ENCODE peak calls at places on chromosomes 7 and 10, in nine cellular contexts. S is cardiac muscle cell, I is stomach, P is colonic mucosa, R is spleen, H is IMR-90, O is lower lobe of right lung, N is fibroblast of lung, Z is endothelial cell of umbilical vein. A is an unnamed sample.

GRCh38 chr7:144736880-144737493 is 98.9 kb downstream of the TPK1 start:
- DNase-seq in S (no peak), I (no peak), P (no peak), R (no peak), H (no peak), O (no peak), N (no peak), Z (no peak), A (no peak)

GRCh38 chr7:121328508-121329459 is at the start of gene WNT16:
- DNase-seq in S (peak), I (no peak), P (no peak), R (peak), H (no peak), O (peak), N (no peak), Z (no peak), A (no peak)

GRCh38 chr7:138400400-138400886 is 59.6 kb upstream of the TRIM24 start:
- DNase-seq in S (no peak), I (no peak), P (no peak), R (no peak), H (no peak), O (no peak), N (no peak), Z (peak), A (no peak)

GRCh38 chr7:104643587-104644217 is 315.3 kb downstream of the LHFPL3 start:
- DNase-seq in S (peak), I (no peak), P (no peak), R (no peak), H (no peak), O (no peak), N (peak), Z (peak), A (no peak)

GRCh38 chr10:126336786-126337185 is 51.5 kb downstream of the ADAM12 start:
- DNase-seq in S (no peak), I (no peak), P (no peak), R (no peak), H (peak), O (no peak), N (peak), Z (no peak), A (no peak)

GRCh38 chr10:48651839-48652238 is 32.8 kb upstream of the WDFY4 start:
- DNase-seq in S (no peak), I (no peak), P (no peak), R (no peak), H (no peak), O (no peak), N (no peak), Z (no peak), A (no peak)

GRCh38 chr10:99329238-99329890 is at the start of gene CNNM1:
- DNase-seq in S (peak), I (no peak), P (peak), R (peak), H (no peak), O (peak), N (no peak), Z (no peak), A (peak)

GRCh38 chr7:13071999-13072398 is 384.6 kb downstream of the ARL4A start:
- DNase-seq in S (no peak), I (no peak), P (no peak), R (no peak), H (peak), O (no peak), N (no peak), Z (no peak), A (no peak)

GRCh38 chr7:36287371-36288241 is 102.1 kb upstream of the ANLN start:
- DNase-seq in S (no peak), I (no peak), P (peak), R (peak), H (no peak), O (no peak), N (no peak), Z (no peak), A (peak)

GRCh38 chr7:110988890-110989501 is 101.9 kb upstream of the LRRN3 start:
- DNase-seq in S (no peak), I (no peak), P (no peak), R (peak), H (peak), O (no peak), N (peak), Z (no peak), A (no peak)

GRCh38 chr10:133231946-133232574 is 2.0 kb downstream of the UTF1 start:
- DNase-seq in S (no peak), I (no peak), P (no peak), R (no peak), H (no peak), O (no peak), N (no peak), Z (no peak), A (no peak)

GRCh38 chr10:73131913-73132686 is 21.8 kb downstream of the NUDT13 start:
- DNase-seq in S (no peak), I (no peak), P (no peak), R (no peak), H (no peak), O (no peak), N (no peak), Z (no peak), A (no peak)

GRCh38 chr10:66405566-66405965 is 520.3 kb upstream of the LRRTM3 start:
- DNase-seq in S (no peak), I (no peak), P (no peak), R (no peak), H (no peak), O (no peak), N (no peak), Z (no peak), A (no peak)

GRCh38 chr7:55469271-55469681 is 103.0 kb downstream of the VOPP1 start:
- DNase-seq in S (no peak), I (no peak), P (no peak), R (no peak), H (no peak), O (no peak), N (no peak), Z (no peak), A (no peak)

GRCh38 chr7:130387628-130388403 is 7.5 kb downstream of the CPA1 start:
- DNase-seq in S (no peak), I (no peak), P (no peak), R (no peak), H (peak), O (no peak), N (peak), Z (no peak), A (no peak)

GRCh38 chr10:120543291-120543690 is 86.3 kb downstream of the PLPP4 start:
- DNase-seq in S (no peak), I (no peak), P (no peak), R (no peak), H (no peak), O (no peak), N (no peak), Z (no peak), A (no peak)

GRCh38 chr10:3091346-3091787 is 24.0 kb downstream of the PFKP start:
- DNase-seq in S (no peak), I (peak), P (no peak), R (no peak), H (peak), O (peak), N (peak), Z (peak), A (no peak)

GRCh38 chr10:71234017-71234894 is 21.9 kb downstream of the UNC5B start:
- DNase-seq in S (no peak), I (no peak), P (no peak), R (no peak), H (no peak), O (peak), N (no peak), Z (no peak), A (no peak)

GRCh38 chr10:71232089-71232998 is 20.0 kb downstream of the UNC5B start:
- DNase-seq in S (no peak), I (peak), P (no peak), R (peak), H (no peak), O (peak), N (peak), Z (no peak), A (peak)

GRCh38 chr10:71234970-71235681 is 22.8 kb downstream of the UNC5B start:
- DNase-seq in S (peak), I (no peak), P (no peak), R (no peak), H (peak), O (peak), N (peak), Z (no peak), A (no peak)

GRCh38 chr10:71231196-71231595 is 18.8 kb downstream of the UNC5B start:
- DNase-seq in S (no peak), I (no peak), P (no peak), R (no peak), H (no peak), O (no peak), N (no peak), Z (no peak), A (no peak)

DNA sequence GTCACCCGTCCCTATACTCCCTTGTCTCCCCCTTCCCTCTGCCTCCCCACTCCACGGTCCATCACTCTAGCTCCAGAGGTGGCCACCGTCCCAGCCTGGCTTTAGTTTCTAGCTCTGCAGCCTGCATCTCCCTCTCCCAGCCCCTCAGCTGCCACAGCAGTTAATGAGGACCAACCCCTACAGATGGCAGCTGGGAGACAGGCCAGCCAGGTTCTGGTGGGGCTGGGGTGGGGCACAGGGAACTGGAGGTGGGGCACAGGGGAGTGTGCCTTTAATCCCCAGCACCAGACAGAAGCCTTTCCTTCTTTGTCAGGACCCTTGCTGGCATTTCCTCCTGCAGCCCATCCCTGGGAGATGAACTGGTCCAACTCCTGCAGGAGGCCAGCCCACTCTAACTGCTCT is 21.1 kb downstream of the UNC5B start:
- DNase-seq in S (no peak), I (no peak), P (no peak), R (no peak), H (no peak), O (no peak), N (no peak), Z (no peak), A (no peak)
- TF ChIP-seq CTCF in S (no peak), I (no peak), P (no peak), R (no peak), H (no peak), O (no peak), N (no peak), Z (no peak), A (no peak)

GRCh38 chr7:84107259-84107658 is 87.3 kb downstream of the SEMA3A start:
- DNase-seq in S (no peak), I (no peak), P (no peak), R (no peak), H (no peak), O (no peak), N (no peak), Z (no peak), A (no peak)
- H3K27ac ChIP-seq in S (no peak), I (no peak), P (no peak), R (no peak), H (no peak), O (no peak), N (no peak), Z (no peak), A (no peak)

GRCh38 chr10:9301148-9301547 is 1246.7 kb downstream of the GATA3 start:
- DNase-seq in S (no peak), I (no peak), P (no peak), R (no peak), H (no peak), O (no peak), N (no peak), Z (peak), A (no peak)

GRCh38 chr10:9299966-9300365 is 1245.5 kb downstream of the GATA3 start:
- DNase-seq in S (no peak), I (no peak), P (no peak), R (no peak), H (no peak), O (no peak), N (no peak), Z (no peak), A (no peak)

GRCh38 chr10:9301554-9301953 is 1247.1 kb downstream of the GATA3 start:
- DNase-seq in S (no peak), I (no peak), P (no peak), R (no peak), H (no peak), O (no peak), N (no peak), Z (no peak), A (no peak)

GRCh38 chr10:9305018-9305655 is 1250.6 kb downstream of the GATA3 start:
- DNase-seq in S (peak), I (no peak), P (no peak), R (no peak), H (peak), O (no peak), N (peak), Z (peak), A (no peak)

GRCh38 chr10:9302142-9302746 is 1247.8 kb downstream of the GATA3 start:
- DNase-seq in S (peak), I (no peak), P (no peak), R (no peak), H (peak), O (no peak), N (peak), Z (peak), A (no peak)
- TF ChIP-seq CTCF in S (no peak), I (no peak), P (peak), R (no peak), H (peak), O (peak), N (peak), Z (no peak), A (peak)

GRCh38 chr10:31072453-31072852 is 40.8 kb upstream of the ZNF438 start:
- DNase-seq in S (no peak), I (no peak), P (no peak), R (no peak), H (no peak), O (no peak), N (peak), Z (peak), A (no peak)

GRCh38 chr10:31076589-31076988 is 44.9 kb upstream of the ZNF438 start:
- DNase-seq in S (no peak), I (no peak), P (no peak), R (no peak), H (no peak), O (no peak), N (no peak), Z (no peak), A (no peak)

GRCh38 chr10:31075434-31075833 is 43.8 kb upstream of the ZNF438 start:
- DNase-seq in S (no peak), I (no peak), P (no peak), R (no peak), H (peak), O (no peak), N (peak), Z (peak), A (no peak)

GRCh38 chr10:31071232-31071999 is 39.8 kb upstream of the ZNF438 start:
- DNase-seq in S (no peak), I (no peak), P (no peak), R (no peak), H (peak), O (no peak), N (peak), Z (no peak), A (no peak)

DNA sequence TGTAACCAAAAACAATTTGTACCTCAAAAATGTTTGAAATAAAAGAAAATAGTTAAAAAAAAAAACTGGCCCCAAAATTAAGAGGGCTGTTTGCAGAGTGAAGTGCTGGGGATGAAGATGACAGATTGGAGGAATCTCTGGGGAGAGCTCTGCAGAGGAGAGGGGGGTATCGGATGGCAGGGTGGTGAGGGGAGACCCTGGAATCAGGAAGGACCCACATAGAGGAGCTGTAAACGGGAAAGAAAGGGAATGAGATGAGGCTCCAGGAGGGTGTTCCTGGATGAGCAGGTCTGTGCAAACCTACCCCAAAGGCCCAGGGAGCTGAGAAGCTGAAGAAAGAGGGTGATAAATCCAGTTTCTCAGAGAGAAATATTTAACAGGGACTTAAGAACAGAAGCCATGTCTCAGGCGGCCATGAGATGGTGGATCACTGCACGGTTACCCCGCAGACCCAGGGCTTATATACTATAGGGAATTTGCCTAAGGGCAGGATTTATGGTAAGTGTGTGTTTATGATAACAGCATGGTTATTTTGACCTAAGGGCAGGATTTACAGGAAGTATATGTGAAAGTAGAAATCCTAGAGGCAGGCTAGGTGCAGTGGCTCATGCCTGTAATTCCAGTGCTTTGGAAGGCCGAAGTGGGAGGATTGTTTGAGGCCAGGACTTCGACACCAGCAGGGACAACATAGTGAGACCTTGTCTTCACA is 42.8 kb upstream of the ZNF438 start:
- DNase-seq in S (no peak), I (no peak), P (no peak), R (no peak), H (no peak), O (no peak), N (no peak), Z (no peak), A (no peak)
- H3K27ac ChIP-seq in S (no peak), I (no peak), P (no peak), R (no peak), H (peak), O (peak), N (peak), Z (no peak), A (no peak)

GRCh38 chr10:43362191-43362839 is 9.1 kb upstream of the FXYD4 start:
- DNase-seq in S (peak), I (peak), P (peak), R (peak), H (peak), O (peak), N (peak), Z (peak), A (peak)
- TF ChIP-seq CTCF in S (peak), I (peak), P (peak), R (peak), H (peak), O (peak), N (no peak), Z (peak), A (peak)